ENCODE peak calls at places on chromosomes 12 and 14, in nine cellular contexts. B, H, K, P, J, Q, Z, R and Y are unnamed samples. For H3K4me1 and H3K27me3, the result is how much of the 10 kb centered on the place peaks cover.

GRCh38 chr14:90820958-90821357 is 4.7 kb upstream of the TTC7B start:
- DNase-seq in P (no peak), H (peak), Q (no peak), Z (no peak), B (no peak), R (no peak), J (no peak), K (no peak), Y (peak)

GRCh38 chr14:77980475-77981321 is 180.8 kb downstream of the ADCK1 start:
- DNase-seq in P (no peak), R (peak), K (no peak), H (no peak), J (peak), Q (no peak), Z (peak), B (no peak), Y (no peak)

GRCh38 chr12:95411466-95411865 is 62.5 kb upstream of the METAP2 start:
- DNase-seq in P (no peak), Z (no peak), K (no peak), H (no peak), J (no peak), R (no peak), Q (no peak), B (no peak), Y (no peak)

GRCh38 chr14:94126419-94126677 is 3.1 kb downstream of the IFI27L2 start:
- DNase-seq in Z (no peak), P (no peak), H (no peak), K (no peak), J (no peak), R (no peak), Q (no peak), B (no peak), Y (no peak)

GRCh38 chr12:52760623-52761022 is 16.5 kb downstream of the KRT76 start:
- DNase-seq in P (no peak), R (no peak), Q (no peak), B (no peak), J (no peak), Z (no peak), H (no peak), K (no peak), Y (no peak)

GRCh38 chr12:19741132-19741489 is 301.8 kb downstream of the AEBP2 start:
- DNase-seq in Q (no peak), K (no peak), H (no peak), B (no peak), R (no peak), P (no peak), Z (no peak), J (no peak), Y (no peak)

GRCh38 chr14:74488788-74489397 is 4.2 kb downstream of the NPC2 start:
- DNase-seq in K (peak), J (no peak), H (no peak), Q (no peak), B (no peak), R (no peak), Z (no peak), P (peak), Y (no peak)

GRCh38 chr12:76030378-76031080 is 1.0 kb downstream of the PHLDA1 start:
- DNase-seq in P (peak), J (peak), K (no peak), B (no peak), Q (peak), R (peak), H (peak), Z (peak), Y (peak)

GRCh38 chr12:55908726-55909512 is 18.8 kb downstream of the PYM1 start:
- DNase-seq in H (no peak), Q (no peak), R (no peak), P (peak), Z (no peak), J (no peak), K (no peak), B (no peak), Y (no peak)

GRCh38 chr12:89862511-89863331 is 154.1 kb upstream of the ATP2B1 start:
- DNase-seq in Z (peak), K (no peak), Q (no peak), B (no peak), P (peak), J (no peak), H (peak), R (no peak), Y (peak)

GRCh38 chr14:65103150-65103760 is 938 bp upstream of the MAX start:
- DNase-seq in K (no peak), J (peak), B (no peak), Q (no peak), Z (peak), H (no peak), R (no peak), P (peak), Y (peak)

GRCh38 chr12:42585846-42586226 is 3.7 kb downstream of the PRICKLE1 start:
- DNase-seq in P (peak), J (no peak), Q (no peak), H (no peak), K (no peak), B (no peak), R (no peak), Z (no peak), Y (no peak)

GRCh38 chr14:99378782-99379214 is 101.9 kb downstream of the SETD3 start:
- DNase-seq in K (peak), R (no peak), H (no peak), P (peak), J (no peak), Z (no peak), Q (no peak), B (no peak), Y (no peak)

GRCh38 chr12:58491296-58491695 is 429.0 kb downstream of the LRIG3 start:
- DNase-seq in K (peak), P (peak), Q (no peak), J (no peak), H (no peak), R (no peak), Z (no peak), B (no peak), Y (no peak)

GRCh38 chr14:50116986-50117385 is 614 bp upstream of the VCPKMT start:
- DNase-seq in Q (no peak), H (no peak), Z (no peak), B (no peak), P (no peak), K (no peak), J (no peak), R (no peak), Y (no peak)

GRCh38 chr12:112270673-112271072 is 111.6 kb downstream of the HECTD4 start:
- DNase-seq in B (no peak), Q (no peak), J (no peak), K (no peak), H (no peak), Z (no peak), R (no peak), P (no peak), Y (no peak)

GRCh38 chr12:123895477-123895876 is 77.2 kb downstream of the CCDC92 start:
- DNase-seq in Z (no peak), Q (peak), K (no peak), P (no peak), J (no peak), H (no peak), R (no peak), B (no peak), Y (no peak)

GRCh38 chr14:67541448-67542387 is 8.6 kb downstream of the PLEKHH1 start:
- DNase-seq in Z (peak), K (no peak), J (peak), Q (peak), R (no peak), H (no peak), P (no peak), B (no peak), Y (no peak)

GRCh38 chr14:95282354-95282985 is 37.2 kb downstream of the CLMN start:
- DNase-seq in K (no peak), P (no peak), B (no peak), J (no peak), Z (no peak), R (no peak), H (no peak), Q (no peak), Y (no peak)

GRCh38 chr12:67772276-67773169 is 124.0 kb downstream of the DYRK2 start:
- DNase-seq in R (no peak), B (no peak), Z (no peak), J (peak), P (peak), K (no peak), Q (peak), H (no peak), Y (no peak)

GRCh38 chr14:53683229-53683628 is 273.4 kb downstream of the BMP4 start:
- DNase-seq in B (no peak), R (no peak), Z (no peak), Q (no peak), H (no peak), P (no peak), K (no peak), J (no peak), Y (no peak)

GRCh38 chr12:4160314-4161040 is 113.1 kb upstream of the CCND2 start:
- DNase-seq in Z (no peak), H (no peak), K (no peak), R (no peak), B (no peak), P (no peak), Q (no peak), J (no peak), Y (no peak)

GRCh38 chr14:75826599-75826998 is 155.2 kb downstream of the TGFB3 start:
- DNase-seq in P (no peak), Q (no peak), Z (no peak), K (peak), R (no peak), H (no peak), J (no peak), B (no peak), Y (no peak)
- H3K4me1 ChIP-seq in P (half or more), Q (half or more), Z (under half), K (under half), R (under half), H (under half), J (under half), B (under half), Y (under half)

DNA sequence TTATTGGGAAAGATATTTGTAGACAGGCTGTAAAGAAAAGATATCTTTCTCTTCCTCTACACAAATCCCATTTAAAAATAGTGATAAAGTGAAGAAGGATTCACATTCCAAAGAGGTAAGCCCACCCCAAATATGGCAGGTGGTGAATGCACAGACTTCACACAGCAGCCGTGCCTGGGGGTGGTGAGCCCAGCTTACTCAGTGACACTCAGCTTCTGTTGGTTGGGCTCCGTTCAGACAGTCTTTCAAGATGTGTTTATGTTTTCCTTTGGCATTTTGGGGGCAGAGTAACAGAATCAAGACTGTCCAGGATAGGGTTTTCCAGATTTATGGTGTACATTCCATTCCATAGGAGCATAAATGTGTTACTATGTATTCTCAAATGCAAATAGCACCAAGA is 4.1 kb upstream of the COL2A1 start:
- DNase-seq in H (no peak), Q (no peak), R (no peak), Z (no peak), P (no peak), K (no peak), B (no peak), J (no peak), Y (no peak)
- H3K27me3 ChIP-seq in H (under half), Q (under half), R (under half), Z (under half), P (half or more), K (half or more), B (under half), J (half or more), Y (under half)

GRCh38 chr12:120367252-120367923 is 1.6 kb downstream of the MSI1 start:
- DNase-seq in Q (no peak), H (no peak), Z (peak), J (peak), R (no peak), P (peak), B (no peak), K (no peak), Y (no peak)
- H3K4me1 ChIP-seq in Q (under half), H (under half), Z (under half), J (under half), R (under half), P (under half), B (under half), K (under half), Y (under half)

GRCh38 chr14:101508948-101509729 is 52.2 kb upstream of the DIO3 start:
- DNase-seq in R (no peak), Q (peak), H (no peak), J (no peak), Z (no peak), B (no peak), P (no peak), K (no peak), Y (no peak)

GRCh38 chr14:101506211-101506920 is 54.9 kb upstream of the DIO3 start:
- DNase-seq in P (no peak), R (no peak), H (no peak), Q (peak), K (no peak), Z (no peak), J (no peak), B (no peak), Y (no peak)

GRCh38 chr14:101508196-101508947 is 52.9 kb upstream of the DIO3 start:
- DNase-seq in P (no peak), K (no peak), B (no peak), H (no peak), J (no peak), R (no peak), Q (peak), Z (no peak), Y (no peak)

GRCh38 chr14:101506921-101507300 is 54.4 kb upstream of the DIO3 start:
- DNase-seq in K (no peak), P (no peak), B (no peak), Z (no peak), R (no peak), J (no peak), Q (peak), H (no peak), Y (no peak)

DNA sequence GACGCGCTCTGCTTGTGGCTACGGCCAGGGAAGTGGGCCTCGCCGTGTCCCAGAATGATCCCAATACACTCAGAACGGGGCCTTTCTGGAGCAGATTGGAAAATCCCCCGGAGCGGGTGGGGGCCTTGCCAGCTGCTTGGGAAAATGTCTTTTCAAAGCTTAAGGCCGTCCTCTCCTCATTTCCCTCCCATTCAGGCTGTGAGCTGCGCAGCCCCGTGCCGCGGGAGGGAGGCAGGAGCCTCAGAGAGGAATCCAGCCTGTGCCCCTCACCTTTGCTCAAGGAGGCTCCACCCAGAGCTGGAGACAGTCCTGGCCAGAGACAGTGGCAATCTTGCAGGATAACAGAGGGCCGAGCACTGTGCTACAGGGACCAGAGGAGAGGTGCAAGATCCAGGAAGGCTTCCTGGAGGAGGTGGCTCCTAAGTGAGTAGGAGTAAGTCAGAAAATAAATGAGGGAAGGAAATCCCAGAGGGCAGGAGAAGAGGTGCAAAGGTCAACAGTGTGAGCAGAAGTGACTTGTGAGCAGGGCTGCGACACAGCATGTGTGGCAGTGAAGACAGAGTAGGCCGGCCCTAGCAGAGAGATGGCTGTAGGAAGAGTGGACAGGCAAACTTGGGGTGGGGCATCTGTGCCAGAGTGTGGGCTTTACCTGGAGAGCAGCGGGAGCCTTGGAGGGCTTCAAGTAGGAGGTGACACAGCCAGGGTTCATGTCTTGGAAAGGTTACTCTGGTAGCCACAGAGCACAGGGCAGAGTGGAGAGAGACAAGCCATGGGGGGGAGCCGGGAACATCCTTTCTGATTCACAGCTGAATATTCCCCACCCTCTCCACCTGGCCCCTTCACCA is 53.8 kb upstream of the DIO3 start:
- DNase-seq in K (no peak), Z (no peak), P (no peak), J (no peak), H (no peak), B (no peak), R (no peak), Q (peak), Y (no peak)
- H3K27me3 ChIP-seq in K (under half), Z (under half), P (under half), J (under half), H (under half), B (under half), R (under half), Q (under half), Y (under half)